ENCODE peak calls at places on chromosomes 7 and 10, in eight cellular contexts. K is WTC11; S is colonic mucosa; Y is nephron progenitor cell; D is CD8-positive, alpha-beta T cell; P is upper lobe of right lung; Z is endothelial cell; N is HCT116. M is an unnamed sample.
A peak's percentile ranks its signal among the peaks of the same experiment; 100 is the strongest.

GRCh38 chr7:149285581-149285975 is 23.6 kb downstream of the ZNF783 start:
- DNase-seq in K (peak; percentile 39), S (peak; percentile 35), Y (peak; percentile 52), D (no peak), P (no peak), Z (no peak), N (no peak), M (no peak)

GRCh38 chr10:99812177-99812576 is 29.7 kb downstream of the ABCC2 start:
- DNase-seq in K (no peak), S (no peak), Y (no peak), D (no peak), P (no peak), Z (no peak), N (no peak), M (no peak)

GRCh38 chr10:102450124-102450373 is 1.3 kb downstream of the C10orf95 start:
- DNase-seq in K (no peak), S (no peak), Y (no peak), D (no peak), P (no peak), Z (no peak), N (no peak), M (no peak)

GRCh38 chr10:113005380-113005779 is 55.3 kb downstream of the TCF7L2 start:
- DNase-seq in K (no peak), S (no peak), Y (no peak), D (no peak), P (no peak), Z (no peak), N (no peak), M (no peak)

GRCh38 chr10:84822926-84823325 is 494.5 kb downstream of the CCSER2 start:
- DNase-seq in K (no peak), S (no peak), Y (no peak), D (no peak), P (no peak), Z (no peak), N (no peak), M (no peak)

GRCh38 chr7:133081119-133081604 is 728 bp downstream of the CHCHD3 start:
- DNase-seq in K (peak; percentile 17), S (peak; percentile 30), Y (peak; percentile 23), D (no peak), P (no peak), Z (no peak), N (no peak), M (no peak)

GRCh38 chr10:61877882-61878281 is 23.6 kb upstream of the ARID5B start:
- DNase-seq in K (no peak), S (no peak), Y (no peak), D (no peak), P (no peak), Z (no peak), N (no peak), M (no peak)

GRCh38 chr7:139823855-139824670 is 5.0 kb upstream of the TBXAS1 start:
- DNase-seq in K (no peak), S (no peak), Y (no peak), D (no peak), P (no peak), Z (no peak), N (no peak), M (no peak)

GRCh38 chr10:75640803-75641202 is 209.4 kb downstream of the LRMDA start:
- DNase-seq in K (no peak), S (peak; percentile 65), Y (no peak), D (no peak), P (no peak), Z (no peak), N (no peak), M (no peak)

GRCh38 chr10:77564781-77565589 is 72.6 kb downstream of the KCNMA1 start:
- DNase-seq in K (peak; percentile 65), S (no peak), Y (peak; percentile 15), D (no peak), P (no peak), Z (no peak), N (no peak), M (no peak)

GRCh38 chr10:43863859-43864591 is 215.3 kb upstream of the ZNF32 start:
- DNase-seq in K (no peak), S (peak; percentile 49), Y (no peak), D (no peak), P (no peak), Z (no peak), N (no peak), M (no peak)

DNA sequence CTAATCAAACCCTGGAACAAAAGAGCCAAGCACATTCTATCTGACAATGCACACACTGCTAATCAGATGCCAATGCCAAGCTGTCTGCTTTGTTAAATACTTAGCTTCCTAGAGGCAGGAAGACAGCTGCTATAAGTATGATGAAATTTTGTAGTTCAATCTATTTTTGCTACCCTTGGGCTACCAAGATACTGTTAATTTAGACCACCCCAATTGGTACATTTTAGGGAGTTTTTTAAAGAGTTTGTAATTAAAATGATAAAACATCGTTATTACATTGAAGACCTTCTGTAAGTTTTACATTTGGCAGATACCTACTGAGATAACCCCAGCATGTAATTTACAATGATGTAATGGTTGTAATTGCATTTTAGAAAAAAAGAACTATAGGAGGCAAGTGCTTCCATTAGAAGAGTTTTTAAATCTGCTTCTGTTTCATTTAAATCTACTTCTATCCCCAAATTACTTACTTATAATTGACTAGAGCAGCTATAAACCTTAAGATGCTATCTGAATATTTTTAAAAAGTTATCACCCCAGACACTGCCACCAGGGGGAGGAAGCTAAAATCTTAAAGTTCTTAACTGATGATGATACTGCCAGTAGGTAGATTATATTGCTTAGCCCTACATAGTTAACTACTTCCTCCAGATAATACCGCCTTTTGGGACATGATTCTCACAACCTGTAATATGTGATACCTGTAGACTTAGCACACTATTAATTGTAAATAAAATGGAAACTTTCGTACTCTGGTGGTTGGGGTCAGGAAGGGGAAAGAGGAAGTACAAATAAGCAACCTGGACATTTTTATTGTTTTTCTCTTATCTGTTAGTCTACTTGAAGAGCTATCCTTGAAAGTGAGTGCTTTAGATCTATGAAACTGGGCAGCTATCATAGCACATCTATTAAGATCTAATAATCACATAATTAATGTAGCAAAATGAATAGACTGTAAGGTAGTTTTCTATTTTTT is 268.8 kb downstream of the ADK start:
- DNase-seq in K (no peak), S (peak; percentile 24), Y (no peak), D (peak; percentile 45), P (no peak), Z (peak; percentile 18), N (peak; percentile 10), M (no peak)
- TF ChIP-seq CTCF in K (peak; percentile 43), S (peak; percentile 32), Y (no peak), D (peak; percentile 55), P (peak; percentile 49), Z (peak; percentile 79), N (peak; percentile 57), M (peak; percentile 75)

DNA sequence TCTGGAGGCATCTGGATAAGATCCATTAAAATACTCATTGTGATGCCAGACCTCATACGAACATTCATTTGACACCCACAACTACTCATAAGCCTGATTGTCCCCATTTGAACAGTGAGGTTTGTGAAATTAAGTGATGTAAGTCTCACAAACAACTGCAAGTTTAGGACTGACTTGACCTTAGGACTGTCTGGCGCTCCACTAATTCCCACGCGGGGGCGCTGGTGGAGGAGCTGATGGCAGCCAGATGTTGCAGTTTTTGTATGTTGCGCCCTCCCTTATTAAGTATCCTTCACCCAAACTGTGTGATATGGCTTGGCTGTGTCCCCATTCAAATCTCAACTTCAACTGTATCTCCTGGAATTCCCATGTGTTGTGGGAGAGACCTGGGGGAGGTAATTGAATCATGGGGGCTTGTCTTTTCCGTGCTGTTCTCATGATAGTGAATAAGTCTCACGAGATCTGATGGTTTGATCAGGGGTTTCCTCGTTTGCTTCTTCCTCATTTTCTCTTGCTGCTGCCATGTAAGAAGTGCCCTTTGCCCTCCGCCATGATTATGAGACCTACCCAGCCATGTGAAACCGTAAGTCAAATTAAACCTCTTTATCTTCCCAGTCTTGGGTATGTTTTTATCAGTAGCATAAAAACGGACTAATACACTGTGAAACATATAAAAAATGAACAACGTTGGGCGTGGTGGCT is 20.3 kb upstream of the TIAL1 start:
- DNase-seq in K (peak; percentile 63), S (no peak), Y (peak; percentile 30), D (no peak), P (no peak), Z (peak; percentile 14), N (no peak), M (peak; percentile 27)
- TF ChIP-seq CTCF in K (no peak), S (no peak), Y (peak; percentile 25), D (no peak), P (peak; percentile 10), Z (no peak), N (peak; percentile 32), M (peak; percentile 42)

GRCh38 chr7:152858761-152859160 is 99.2 kb downstream of the ACTR3B start:
- DNase-seq in K (no peak), S (no peak), Y (no peak), D (no peak), P (no peak), Z (no peak), N (no peak), M (no peak)

GRCh38 chr7:152857272-152857671 is 97.7 kb downstream of the ACTR3B start:
- DNase-seq in K (no peak), S (no peak), Y (no peak), D (no peak), P (no peak), Z (no peak), N (no peak), M (no peak)

GRCh38 chr7:152862033-152862432 is 102.5 kb downstream of the ACTR3B start:
- DNase-seq in K (no peak), S (no peak), Y (no peak), D (no peak), P (no peak), Z (no peak), N (no peak), M (no peak)

GRCh38 chr7:152860302-152860701 is 100.8 kb downstream of the ACTR3B start:
- DNase-seq in K (no peak), S (no peak), Y (no peak), D (no peak), P (no peak), Z (no peak), N (no peak), M (no peak)

DNA sequence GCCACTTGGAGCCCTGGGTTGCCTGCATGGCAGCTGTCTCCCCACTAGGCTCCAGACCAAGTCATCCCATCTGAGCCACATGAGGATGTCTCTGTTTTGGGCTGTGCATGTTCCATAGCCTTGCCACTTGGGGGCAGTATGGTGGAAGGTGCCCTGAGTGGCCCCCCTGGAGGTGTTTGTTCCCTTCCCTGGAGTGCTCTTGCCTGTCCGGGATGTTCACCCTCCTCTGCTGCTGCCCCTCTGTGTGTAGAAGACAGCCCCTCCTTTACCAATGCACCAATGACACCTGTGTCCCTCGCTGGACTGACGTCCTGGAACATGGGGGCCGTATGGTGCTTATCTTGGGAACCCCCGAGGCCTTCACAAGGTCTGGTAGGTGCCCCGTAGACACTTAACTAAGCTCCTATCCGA is 100.2 kb downstream of the ACTR3B start:
- DNase-seq in K (peak; percentile 52), S (no peak), Y (no peak), D (no peak), P (no peak), Z (peak; percentile 33), N (peak; percentile 8), M (no peak)
- TF ChIP-seq CTCF in K (peak; percentile 39), S (no peak), Y (peak; percentile 24), D (no peak), P (peak; percentile 23), Z (peak; percentile 60), N (peak; percentile 79), M (peak; percentile 53)

DNA sequence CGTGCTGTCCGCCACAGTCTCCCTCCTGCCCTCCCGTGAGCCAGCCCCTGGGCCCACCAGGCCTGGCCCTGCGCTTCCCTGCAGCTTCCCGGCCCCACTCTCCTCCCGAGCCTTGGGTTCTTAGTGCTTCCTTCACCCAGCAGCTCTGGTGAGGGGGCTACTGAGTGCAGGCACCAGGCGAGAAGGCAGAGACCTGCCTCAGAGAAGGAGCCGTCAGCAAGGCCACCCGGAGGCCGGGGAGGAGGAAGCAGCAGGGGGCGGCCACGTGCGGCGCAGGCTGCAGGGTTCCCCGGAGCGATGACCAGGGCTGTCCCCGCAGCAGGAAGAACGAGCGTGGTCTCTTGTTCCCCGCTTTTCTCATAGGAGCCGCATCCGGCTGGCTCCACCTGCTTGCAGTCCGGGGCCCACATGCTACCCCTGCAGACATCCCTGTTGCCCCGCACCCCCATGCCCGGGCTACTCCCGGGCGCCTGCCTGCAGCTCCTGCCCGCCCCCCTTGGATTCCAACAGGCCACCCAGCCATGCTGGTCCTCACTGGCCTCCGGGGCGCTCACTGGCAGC is 20.5 kb downstream of the YKT6 start:
- DNase-seq in K (peak; percentile 17), S (no peak), Y (peak; percentile 50), D (no peak), P (peak; percentile 47), Z (peak; percentile 5), N (no peak), M (peak; percentile 81)
- TF ChIP-seq CTCF in K (no peak), S (no peak), Y (no peak), D (no peak), P (no peak), Z (no peak), N (no peak), M (no peak)

M was measured in chondrocyte.